ENCODE peak calls at places on chromosomes 4 and X, in five cellular contexts. Q, J, D, Y and P are unnamed samples.
A peak's percentile ranks its signal among the peaks of the same experiment; 100 is the strongest.

GRCh38 chr4:166324321-166324720 is 451.3 kb downstream of the TLL1 start:
- DNase-seq in J (no peak), Y (no peak), D (peak; percentile 41), Q (peak; percentile 81), P (no peak)

GRCh38 chrX:130555341-130555740 is 153.6 kb downstream of the RBMX2 start:
- DNase-seq in D (no peak), Q (no peak), Y (no peak), J (no peak), P (no peak)

GRCh38 chr4:154549894-154550790 is at the start of gene PLRG1:
- DNase-seq in J (peak; percentile 98), Y (peak; percentile 98), Q (peak; percentile 98), D (peak; percentile 92), P (peak; percentile 99)

GRCh38 chr4:80265571-80266266 is 745 bp upstream of the FGF5 start:
- DNase-seq in Y (no peak), J (no peak), Q (peak; percentile 63), D (peak; percentile 28), P (no peak)

GRCh38 chr4:130309221-130309620 is 1213.3 kb downstream of the C4orf33 start:
- DNase-seq in Q (no peak), J (no peak), Y (no peak), D (no peak), P (no peak)

GRCh38 chr4:96603635-96604034 is 763.7 kb downstream of the PDHA2 start:
- DNase-seq in Q (no peak), Y (no peak), J (no peak), D (no peak), P (no peak)

GRCh38 chrX:43557792-43558191 is 98.3 kb upstream of the MAOA start:
- DNase-seq in Q (peak; percentile 84), D (peak; percentile 58), J (peak; percentile 71), Y (no peak), P (peak; percentile 14)

GRCh38 chrX:84339507-84340364 is 151.7 kb upstream of the RPS6KA6 start:
- DNase-seq in D (peak; percentile 19), J (no peak), Q (no peak), Y (no peak), P (no peak)

GRCh38 chr4:47531241-47531953 is 46.3 kb downstream of the ATP10D start:
- DNase-seq in D (peak; percentile 82), Y (no peak), Q (peak; percentile 51), J (peak; percentile 73), P (no peak)

GRCh38 chr4:112847045-112847444 is 202.4 kb upstream of the ANK2 start:
- DNase-seq in D (no peak), Y (no peak), Q (no peak), J (no peak), P (no peak)

GRCh38 chr4:174365018-174365587 is 81.4 kb downstream of the CEP44 start:
- DNase-seq in Y (no peak), J (no peak), D (peak; percentile 50), Q (no peak), P (no peak)

GRCh38 chrX:150037041-150037440 is 98.8 kb upstream of the EOLA2 start:
- DNase-seq in Y (no peak), J (no peak), Q (no peak), D (no peak), P (no peak)

GRCh38 chrX:53256446-53257041 is 24.8 kb downstream of the IQSEC2 start:
- DNase-seq in J (no peak), D (no peak), Y (no peak), Q (peak; percentile 77), P (no peak)
- H3K4me3 ChIP-seq in J (no peak overlapping the region), D (no peak overlapping the region), Y (no peak overlapping the region), Q (no peak overlapping the region), P (no peak overlapping the region)

DNA sequence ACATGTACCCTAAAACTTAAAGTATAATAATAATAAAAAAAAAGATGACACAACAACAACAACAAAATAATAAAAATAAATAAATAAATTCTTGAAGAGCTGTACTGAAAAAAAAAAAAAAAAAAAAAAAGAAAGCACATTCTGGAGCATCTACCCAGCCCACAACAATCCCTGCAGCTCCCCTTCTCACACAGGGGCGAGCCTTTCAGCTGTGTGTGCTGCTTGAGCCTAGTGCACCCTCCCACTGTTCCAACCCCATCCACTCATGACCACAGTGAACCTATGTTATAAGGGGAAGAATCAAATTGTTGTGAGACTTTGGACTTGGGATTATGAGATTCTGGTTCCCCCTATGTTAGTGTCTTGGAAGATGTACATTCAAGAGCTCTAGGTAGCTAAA is 161.5 kb upstream of the JADE1 start:
- DNase-seq in D (no peak), Y (no peak), Q (no peak), J (no peak), P (no peak)
- H3K4me3 ChIP-seq in D (no peak overlapping the region), Y (no peak overlapping the region), Q (peak overlapping the region; percentile 40), J (no peak overlapping the region), P (no peak overlapping the region)

GRCh38 chr4:141215972-141216761 is 4.5 kb upstream of the ZNF330 start:
- DNase-seq in Q (no peak), J (no peak), D (no peak), Y (no peak), P (no peak)

GRCh38 chr4:141223418-141223817 is 2.7 kb downstream of the ZNF330 start:
- DNase-seq in Y (no peak), D (no peak), J (no peak), Q (no peak), P (no peak)

GRCh38 chr4:141215030-141215429 is 5.7 kb upstream of the ZNF330 start:
- DNase-seq in Q (no peak), D (no peak), Y (no peak), J (no peak), P (no peak)

GRCh38 chr4:141220655-141221605 is at the start of gene ZNF330:
- DNase-seq in Y (peak; percentile 95), J (peak; percentile 90), Q (peak; percentile 98), D (peak; percentile 83), P (peak; percentile 97)

DNA sequence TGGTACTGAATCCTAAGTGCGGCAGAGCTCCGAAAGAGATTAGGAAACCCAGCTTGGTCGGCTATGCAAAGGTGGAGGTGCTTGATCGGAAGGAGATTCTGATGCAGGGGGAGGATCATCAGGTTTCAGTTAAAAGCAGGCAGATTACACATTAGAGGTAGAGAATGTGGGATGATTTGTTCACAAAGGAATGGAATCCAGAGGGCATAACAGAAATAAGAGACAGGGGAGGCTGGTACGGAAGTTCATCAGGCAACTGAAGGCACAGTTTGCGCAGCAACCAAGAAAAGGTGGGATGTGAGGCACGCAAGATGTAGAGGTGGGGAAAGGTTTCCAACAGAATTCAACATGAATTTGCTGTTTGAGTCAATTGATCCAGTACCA is 432 bp upstream of the ZNF330 start:
- DNase-seq in Y (no peak), J (no peak), D (no peak), Q (no peak), P (no peak)
- H3K4me3 ChIP-seq in Y (peak overlapping the region; percentile 91), J (peak overlapping the region; percentile 82), D (peak overlapping the region; percentile 94), Q (peak overlapping the region; percentile 92), P (peak overlapping the region; percentile 82)

GRCh38 chr4:108963910-108964309 is 201.1 kb upstream of the ETNPPL start:
- DNase-seq in Y (no peak), Q (no peak), D (no peak), J (no peak), P (no peak)
- H3K4me3 ChIP-seq in Y (no peak overlapping the region), Q (no peak overlapping the region), D (no peak overlapping the region), J (no peak overlapping the region), P (no peak overlapping the region)

GRCh38 chr4:186144596-186145569 is 40.4 kb downstream of the FAM149A start:
- DNase-seq in J (no peak), Y (peak; percentile 78), Q (peak; percentile 91), D (no peak), P (peak; percentile 71)

GRCh38 chr4:186148335-186148975 is 42.9 kb upstream of the CYP4V2 start:
- DNase-seq in Y (no peak), Q (no peak), D (no peak), J (no peak), P (no peak)

GRCh38 chr4:186146443-186146842 is 41.9 kb downstream of the FAM149A start:
- DNase-seq in Y (no peak), J (no peak), Q (no peak), D (no peak), P (no peak)

GRCh38 chr4:186149872-186150271 is 41.5 kb upstream of the CYP4V2 start:
- DNase-seq in Y (peak; percentile 76), Q (peak; percentile 96), J (no peak), D (peak; percentile 37), P (peak; percentile 81)

GRCh38 chr4:186144180-186144579 is 39.7 kb downstream of the FAM149A start:
- DNase-seq in J (no peak), Q (no peak), D (no peak), Y (no peak), P (no peak)
- H3K4me3 ChIP-seq in J (no peak overlapping the region), Q (peak overlapping the region; percentile 81), D (no peak overlapping the region), Y (peak overlapping the region; percentile 35), P (peak overlapping the region; percentile 71)

GRCh38 chr4:139085141-139085540 is 69.6 kb downstream of the NOCT start:
- DNase-seq in J (no peak), Q (no peak), Y (no peak), D (peak; percentile 34), P (no peak)
- H3K4me3 ChIP-seq in J (no peak overlapping the region), Q (peak overlapping the region; percentile 94), Y (no peak overlapping the region), D (peak overlapping the region; percentile 84), P (peak overlapping the region; percentile 83)